ENCODE peak calls at places on chromosomes 5 and 9, in nine cellular contexts. P, H, W, D, Y, Z, V, C and G are unnamed samples.

GRCh38 chr9:15295761-15296405 is 11.1 kb downstream of the TTC39B start:
- DNase-seq in P (peak; percentile 72), C (peak; percentile 27), W (peak; percentile 20), Z (peak; percentile 59), V (peak; percentile 27), D (no peak), H (no peak), Y (peak; percentile 84), G (no peak)

GRCh38 chr9:95096381-95096780 is 221.1 kb downstream of the FANCC start:
- DNase-seq in Y (no peak), C (no peak), W (no peak), Z (no peak), D (no peak), P (no peak), H (no peak), V (no peak), G (no peak)

GRCh38 chr5:134893748-134894505 is 11.0 kb upstream of the PCBD2 start:
- DNase-seq in V (no peak), C (no peak), Z (no peak), D (no peak), Y (no peak), W (no peak), H (no peak), P (no peak), G (no peak)

GRCh38 chr5:61275841-61276240 is 56.2 kb upstream of the ZSWIM6 start:
- DNase-seq in Z (peak; percentile 67), C (no peak), W (no peak), Y (peak; percentile 52), V (peak; percentile 35), H (no peak), P (peak; percentile 64), D (no peak), G (peak; percentile 27)

GRCh38 chr5:17340816-17341215 is 123.4 kb downstream of the BASP1 start:
- DNase-seq in C (no peak), P (peak; percentile 87), W (no peak), H (no peak), Z (peak; percentile 67), Y (peak; percentile 91), V (no peak), D (no peak), G (peak; percentile 64)

GRCh38 chr9:131263701-131264100 is 12.6 kb downstream of the FAM78A start:
- DNase-seq in P (no peak), W (no peak), V (no peak), C (no peak), Y (no peak), Z (no peak), H (no peak), D (no peak), G (no peak)

GRCh38 chr5:172678902-172679301 is 37.8 kb downstream of the NEURL1B start:
- DNase-seq in H (no peak), P (no peak), V (peak; percentile 67), W (no peak), D (no peak), Z (no peak), Y (no peak), C (peak; percentile 37), G (no peak)

GRCh38 chr9:35960029-35960655 is 2.2 kb upstream of the OR2S2 start:
- DNase-seq in V (peak; percentile 55), D (no peak), H (no peak), W (no peak), Z (peak; percentile 53), Y (peak; percentile 89), C (no peak), P (peak; percentile 34), G (no peak)

GRCh38 chr9:3525088-3525835 is 539 bp downstream of the RFX3 start:
- DNase-seq in H (no peak), Y (no peak), P (no peak), D (no peak), C (no peak), W (no peak), Z (peak; percentile 14), V (no peak), G (peak; percentile 37)

GRCh38 chr9:87667164-87667738 is 58.7 kb upstream of the CTSL start:
- DNase-seq in Y (no peak), W (no peak), H (peak; percentile 54), C (no peak), P (no peak), V (no peak), Z (peak; percentile 24), D (no peak), G (peak; percentile 74)

GRCh38 chr5:132019857-132020555 is 8.5 kb upstream of the ACSL6 start:
- DNase-seq in C (no peak), D (no peak), W (no peak), Z (no peak), P (no peak), V (peak; percentile 31), Y (no peak), H (no peak), G (no peak)

GRCh38 chr9:4678679-4679267 is 596 bp upstream of the CDC37L1 start:
- DNase-seq in Z (peak; percentile 54), C (no peak), Y (no peak), P (peak; percentile 67), W (no peak), H (no peak), D (peak; percentile 12), V (no peak), G (peak; percentile 62)

GRCh38 chr9:30722065-30722464 is 1662.4 kb upstream of the ACO1 start:
- DNase-seq in V (no peak), P (no peak), Y (no peak), Z (no peak), W (no peak), C (no peak), H (no peak), D (no peak), G (no peak)

GRCh38 chr5:68344447-68345111 is 129.0 kb downstream of the PIK3R1 start:
- DNase-seq in D (no peak), P (peak; percentile 47), Z (peak; percentile 74), V (no peak), Y (peak; percentile 83), H (no peak), W (no peak), C (no peak), G (peak; percentile 41)

GRCh38 chr9:114803459-114803858 is 2.4 kb downstream of the TNFSF15 start:
- DNase-seq in V (no peak), C (no peak), Z (no peak), W (no peak), P (no peak), D (no peak), Y (no peak), H (no peak), G (no peak)

GRCh38 chr9:114806571-114806970 is 732 bp upstream of the TNFSF15 start:
- DNase-seq in D (no peak), P (no peak), Z (no peak), H (no peak), W (no peak), C (no peak), Y (no peak), V (no peak), G (no peak)

GRCh38 chr9:114804504-114804903 is 1.3 kb downstream of the TNFSF15 start:
- DNase-seq in D (no peak), W (peak; percentile 72), V (peak; percentile 79), H (no peak), Y (peak; percentile 78), Z (peak; percentile 69), P (peak; percentile 81), C (peak; percentile 33), G (no peak)

GRCh38 chr9:114803886-114804285 is 2.0 kb downstream of the TNFSF15 start:
- DNase-seq in H (no peak), Y (peak; percentile 11), C (no peak), V (no peak), Z (no peak), P (peak; percentile 63), D (no peak), W (no peak), G (no peak)

GRCh38 chr9:114805670-114806551 is at the start of gene TNFSF15:
- DNase-seq in V (peak; percentile 54), P (peak; percentile 15), Z (peak; percentile 7), Y (peak; percentile 40), W (no peak), H (peak; percentile 25), C (peak; percentile 45), D (no peak), G (no peak)
- H3K4me3 ChIP-seq in V (no peak within 1 kb of the TSS), P (peak within 1 kb of the TSS; percentile 18), Z (peak within 1 kb of the TSS; percentile 18), Y (no peak within 1 kb of the TSS), W (no peak within 1 kb of the TSS), H (peak within 1 kb of the TSS; percentile 32), C (no peak within 1 kb of the TSS), D (no peak within 1 kb of the TSS), G (no peak within 1 kb of the TSS)

GRCh38 chr5:124742521-124742920 is 3.9 kb downstream of the ZNF608 start:
- DNase-seq in P (no peak), Y (no peak), H (no peak), D (no peak), W (no peak), C (no peak), Z (no peak), V (no peak), G (no peak)
- H3K4me3 ChIP-seq in P (peak overlapping the region; percentile 70), Y (peak overlapping the region; percentile 76), H (peak overlapping the region; percentile 62), D (peak overlapping the region; percentile 66), W (no peak overlapping the region), C (no peak overlapping the region), Z (peak overlapping the region; percentile 64), V (peak overlapping the region; percentile 68), G (no peak overlapping the region)

GRCh38 chr5:124952566-124952965 is 206.1 kb upstream of the ZNF608 start:
- DNase-seq in C (no peak), P (no peak), H (no peak), V (no peak), Z (no peak), Y (no peak), W (no peak), D (no peak), G (no peak)
- H3K4me3 ChIP-seq in C (no peak overlapping the region), P (no peak overlapping the region), H (no peak overlapping the region), V (no peak overlapping the region), Z (no peak overlapping the region), Y (no peak overlapping the region), W (no peak overlapping the region), D (no peak overlapping the region), G (no peak overlapping the region)

GRCh38 chr5:181164076-181164952 is 16.9 kb downstream of the OR2V2 start:
- DNase-seq in Y (no peak), C (no peak), W (no peak), P (peak; percentile 39), Z (no peak), H (no peak), D (no peak), V (no peak), G (peak; percentile 41)
- H3K4me3 ChIP-seq in Y (no peak overlapping the region), C (no peak overlapping the region), W (no peak overlapping the region), P (peak overlapping the region; percentile 17), Z (peak overlapping the region; percentile 24), H (peak overlapping the region; percentile 50), D (no peak overlapping the region), V (no peak overlapping the region), G (no peak overlapping the region)

DNA sequence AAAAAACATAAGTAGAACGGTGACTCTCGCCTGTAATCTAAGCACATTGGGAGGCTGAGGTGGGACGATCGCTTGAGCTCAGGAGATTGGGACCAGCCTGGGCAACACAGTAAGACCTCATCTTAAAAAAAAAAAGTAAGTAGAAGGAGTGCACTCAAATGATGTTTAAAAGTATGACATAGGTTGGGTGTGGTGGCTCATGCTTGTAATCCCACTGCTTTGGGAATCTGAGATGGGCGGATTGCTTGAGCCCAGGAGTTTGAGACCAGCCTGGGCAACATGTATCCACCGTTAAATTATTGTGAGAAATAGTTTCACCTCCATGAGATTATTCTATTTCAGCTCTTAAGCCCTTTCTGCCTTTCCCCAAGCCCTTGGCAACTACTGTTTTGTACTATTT is 11.2 kb downstream of the DENND4C start:
- DNase-seq in Y (no peak), D (no peak), H (no peak), V (no peak), C (no peak), P (no peak), Z (no peak), W (no peak), G (no peak)
- H3K4me3 ChIP-seq in Y (no peak overlapping the region), D (no peak overlapping the region), H (no peak overlapping the region), V (no peak overlapping the region), C (no peak overlapping the region), P (no peak overlapping the region), Z (no peak overlapping the region), W (no peak overlapping the region), G (no peak overlapping the region)